ENCODE peak calls at places on chromosomes 4 and X, in five cellular contexts. N is neural progenitor cell, S is GM23248, J is HCT116, B is MM.1S. Z is an unnamed sample.

GRCh38 chrX:66638591-66639500 is at the start of gene EDA2R:
- DNase-seq in J (no peak), B (peak), S (peak), N (peak), Z (peak)

GRCh38 chrX:119190251-119190651 is 45.8 kb upstream of the PGRMC1 start:
- DNase-seq in N (no peak), J (no peak), S (peak), B (no peak), Z (no peak)

GRCh38 chr4:17709760-17710068 is 71.7 kb downstream of the FAM184B start:
- DNase-seq in N (peak), J (no peak), S (no peak), B (no peak), Z (no peak)

GRCh38 chrX:53474707-53475106 is 40.5 kb upstream of the HSD17B10 start:
- DNase-seq in N (no peak), S (no peak), J (no peak), B (no peak), Z (no peak)

GRCh38 chr4:53477666-53478065 is 100.2 kb downstream of the FIP1L1 start:
- DNase-seq in S (peak), J (no peak), N (no peak), B (no peak), Z (no peak)

GRCh38 chrX:6184900-6185515 is 43.7 kb downstream of the NLGN4X start:
- DNase-seq in N (no peak), S (no peak), B (peak), J (no peak), Z (peak)

GRCh38 chrX:23694606-23695005 is 27.3 kb downstream of the PRDX4 start:
- DNase-seq in B (peak), J (peak), N (peak), S (peak), Z (peak)

GRCh38 chr4:150135134-150135773 is 57.0 kb downstream of the DCLK2 start:
- DNase-seq in J (no peak), N (no peak), S (peak), B (peak), Z (no peak)

GRCh38 chr4:185513489-185514181 is 21.7 kb downstream of the PDLIM3 start:
- DNase-seq in J (no peak), B (no peak), N (no peak), S (no peak), Z (no peak)

GRCh38 chrX:137194164-137194563 is 160.4 kb upstream of the GPR101 start:
- DNase-seq in S (peak), N (peak), J (peak), B (peak), Z (peak)

GRCh38 chr4:8472689-8473197 is 32.2 kb downstream of the TRMT44 start:
- DNase-seq in B (no peak), S (peak), N (no peak), J (no peak), Z (no peak)

GRCh38 chr4:55636622-55636999 is 513 bp upstream of the NMU start:
- DNase-seq in N (peak), B (no peak), S (no peak), J (no peak), Z (no peak)

GRCh38 chrX:153693216-153694086 is 5.7 kb downstream of the SLC6A8 start:
- DNase-seq in B (no peak), J (no peak), S (no peak), N (no peak), Z (no peak)

GRCh38 chrX:154486396-154487207 is at the start of gene UBL4A:
- DNase-seq in N (peak), J (peak), S (peak), B (peak), Z (peak)

GRCh38 chrX:23118890-23119527 is 119.2 kb downstream of the DDX53 start:
- DNase-seq in N (no peak), S (no peak), B (no peak), J (no peak), Z (no peak)

DNA sequence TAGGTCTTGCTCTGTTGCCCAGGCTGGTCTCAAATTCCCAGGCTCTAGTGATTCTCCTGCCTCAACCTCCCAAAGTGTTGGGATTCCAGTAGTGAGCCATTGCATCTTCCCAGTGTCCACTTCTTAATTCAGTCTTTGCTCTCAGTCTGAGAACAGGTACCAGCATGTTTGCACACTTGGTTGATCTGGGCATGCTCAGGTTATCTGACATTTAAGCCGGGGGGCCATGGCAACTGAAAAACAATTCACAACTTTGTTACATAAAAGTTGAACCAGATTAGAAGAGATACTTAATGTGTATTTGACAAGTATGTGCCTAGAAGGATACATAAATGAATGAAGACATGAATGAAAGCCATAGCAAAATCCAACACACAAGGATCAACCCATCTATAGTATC is 39.0 kb downstream of the FGFBP1 start:
- DNase-seq in J (no peak), B (no peak), S (no peak), N (no peak), Z (no peak)
- H3K27ac ChIP-seq in J (no peak), B (no peak), S (no peak), N (no peak), Z (no peak)

GRCh38 chr4:7458066-7458425 is 23.3 kb upstream of the PSAPL1 start:
- DNase-seq in J (no peak), S (no peak), B (no peak), N (no peak), Z (no peak)

GRCh38 chr4:7459471-7459870 is 24.7 kb upstream of the PSAPL1 start:
- DNase-seq in S (no peak), J (no peak), N (no peak), B (no peak), Z (no peak)

GRCh38 chr4:7460591-7460990 is 25.9 kb upstream of the PSAPL1 start:
- DNase-seq in B (no peak), J (no peak), S (no peak), N (no peak), Z (no peak)

GRCh38 chr4:7457201-7458065 is 22.7 kb upstream of the PSAPL1 start:
- DNase-seq in B (no peak), J (no peak), S (no peak), N (no peak), Z (no peak)

DNA sequence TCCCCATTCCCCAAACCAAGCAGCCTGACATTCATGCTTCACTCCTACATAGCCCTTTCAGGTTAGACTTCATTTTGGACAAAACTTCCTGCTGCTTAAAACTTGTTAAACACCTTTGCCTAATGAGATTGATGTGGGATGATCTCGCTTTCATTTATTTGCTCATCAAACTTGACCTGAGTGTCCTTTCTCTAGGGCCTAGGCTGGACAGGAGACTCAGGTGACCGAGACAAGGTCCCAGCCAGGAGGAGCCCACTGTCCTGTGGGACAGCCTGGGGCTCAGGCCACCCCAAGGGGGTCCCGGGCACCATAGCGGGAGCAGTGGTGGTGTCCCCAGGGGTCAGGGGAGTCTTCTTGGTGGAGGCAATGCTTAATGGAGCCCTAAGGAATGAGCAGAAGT is 23.7 kb upstream of the PSAPL1 start:
- DNase-seq in N (no peak), S (no peak), B (no peak), J (no peak), Z (no peak)
- TF ChIP-seq EZH2phosphoT487 in N (no peak), S (no peak), B (no peak), J (no peak), Z (no peak)

GRCh38 chrX:15663439-15663838 is 1.2 kb downstream of the CLTRN start:
- DNase-seq in B (no peak), N (no peak), J (no peak), S (no peak), Z (no peak)

GRCh38 chrX:15664487-15665444 is at the start of gene CLTRN:
- DNase-seq in J (no peak), N (no peak), B (no peak), S (no peak), Z (no peak)
- H3K27ac ChIP-seq in J (no peak), N (no peak), B (no peak), S (no peak), Z (no peak)

GRCh38 chr4:40731792-40732245 is 17.9 kb upstream of the NSUN7 start:
- DNase-seq in J (no peak), S (no peak), B (no peak), N (no peak), Z (no peak)
- TF ChIP-seq EZH2phosphoT487 in J (no peak), S (no peak), B (no peak), N (no peak), Z (no peak)

GRCh38 chr4:101787917-101788316 is 2.6 kb upstream of the BANK1 start:
- DNase-seq in N (no peak), J (no peak), B (no peak), S (no peak), Z (no peak)
- H3K27ac ChIP-seq in N (no peak), J (no peak), B (no peak), S (no peak), Z (no peak)

Z was measured in OCI-LY7.